ENCODE peak calls at places on chromosomes 12 and 14, in six cellular contexts. One of them, this sample, is unnamed.

GRCh38 chr14:69614592-69614991 is 3.2 kb downstream of the SUSD6 start:
- DNase-seq in Karpas-422: peak; percentile 96
- DNase-seq in mammary epithelial cell: no peak
- DNase-seq in heart left ventricle: peak; percentile 50
- DNase-seq in tibial nerve: peak; percentile 51
- DNase-seq in fibroblast of lung: no peak
- DNase-seq in this sample: peak; percentile 66

GRCh38 chr12:93804392-93805179 is 127.4 kb downstream of the CRADD start:
- DNase-seq in Karpas-422: no peak
- DNase-seq in mammary epithelial cell: peak; percentile 71
- DNase-seq in heart left ventricle: no peak
- DNase-seq in tibial nerve: no peak
- DNase-seq in fibroblast of lung: peak; percentile 91
- DNase-seq in this sample: no peak

GRCh38 chr14:73755434-73756014 is 41.3 kb upstream of the PNMA1 start:
- DNase-seq in Karpas-422: peak; percentile 65
- DNase-seq in mammary epithelial cell: peak; percentile 70
- DNase-seq in heart left ventricle: peak; percentile 68
- DNase-seq in tibial nerve: no peak
- DNase-seq in fibroblast of lung: no peak
- DNase-seq in this sample: no peak

GRCh38 chr12:125683748-125684381 is 618.6 kb downstream of the AACS start:
- DNase-seq in Karpas-422: peak; percentile 46
- DNase-seq in mammary epithelial cell: no peak
- DNase-seq in heart left ventricle: no peak
- DNase-seq in tibial nerve: no peak
- DNase-seq in fibroblast of lung: no peak
- DNase-seq in this sample: no peak

GRCh38 chr14:79077096-79077495 is 906.9 kb downstream of the NRXN3 start:
- DNase-seq in Karpas-422: no peak
- DNase-seq in mammary epithelial cell: peak; percentile 11
- DNase-seq in heart left ventricle: no peak
- DNase-seq in tibial nerve: no peak
- DNase-seq in fibroblast of lung: no peak
- DNase-seq in this sample: no peak

GRCh38 chr12:104738841-104739642 is 219.0 kb downstream of the SLC41A2 start:
- DNase-seq in Karpas-422: no peak
- DNase-seq in mammary epithelial cell: no peak
- DNase-seq in heart left ventricle: no peak
- DNase-seq in tibial nerve: no peak
- DNase-seq in fibroblast of lung: no peak
- DNase-seq in this sample: no peak

GRCh38 chr12:124727244-124727673 is 136.4 kb downstream of the SCARB1 start:
- DNase-seq in Karpas-422: peak; percentile 58
- DNase-seq in mammary epithelial cell: peak; percentile 80
- DNase-seq in heart left ventricle: peak; percentile 85
- DNase-seq in tibial nerve: peak; percentile 61
- DNase-seq in fibroblast of lung: peak; percentile 72
- DNase-seq in this sample: peak; percentile 86

GRCh38 chr12:59191372-59191771 is 271.1 kb upstream of the LRIG3 start:
- DNase-seq in Karpas-422: no peak
- DNase-seq in mammary epithelial cell: peak; percentile 23
- DNase-seq in heart left ventricle: no peak
- DNase-seq in tibial nerve: no peak
- DNase-seq in fibroblast of lung: no peak
- DNase-seq in this sample: no peak

GRCh38 chr14:76958975-76959710 is 69.4 kb downstream of the IRF2BPL start:
- DNase-seq in Karpas-422: no peak
- DNase-seq in mammary epithelial cell: peak; percentile 97
- DNase-seq in heart left ventricle: peak; percentile 59
- DNase-seq in tibial nerve: no peak
- DNase-seq in fibroblast of lung: peak; percentile 95
- DNase-seq in this sample: peak; percentile 80

GRCh38 chr14:44846232-44846824 is 115.4 kb downstream of the KLHL28 start:
- DNase-seq in Karpas-422: peak; percentile 88
- DNase-seq in mammary epithelial cell: peak; percentile 20
- DNase-seq in heart left ventricle: no peak
- DNase-seq in tibial nerve: peak; percentile 8
- DNase-seq in fibroblast of lung: peak; percentile 21
- DNase-seq in this sample: no peak

GRCh38 chr12:13362260-13362841 is 165.8 kb downstream of the EMP1 start:
- DNase-seq in Karpas-422: peak; percentile 88
- DNase-seq in mammary epithelial cell: peak; percentile 62
- DNase-seq in heart left ventricle: peak; percentile 58
- DNase-seq in tibial nerve: peak; percentile 38
- DNase-seq in fibroblast of lung: peak; percentile 27
- DNase-seq in this sample: no peak

GRCh38 chr12:2138871-2139308 is 86.1 kb downstream of the CACNA1C start:
- DNase-seq in Karpas-422: no peak
- DNase-seq in mammary epithelial cell: no peak
- DNase-seq in heart left ventricle: no peak
- DNase-seq in tibial nerve: no peak
- DNase-seq in fibroblast of lung: no peak
- DNase-seq in this sample: no peak

GRCh38 chr14:76589246-76589645 is 172.0 kb upstream of the VASH1 start:
- DNase-seq in Karpas-422: no peak
- DNase-seq in mammary epithelial cell: peak; percentile 44
- DNase-seq in heart left ventricle: no peak
- DNase-seq in tibial nerve: no peak
- DNase-seq in fibroblast of lung: no peak
- DNase-seq in this sample: no peak

GRCh38 chr14:74620497-74620921 is 8.5 kb upstream of the LTBP2 start:
- DNase-seq in Karpas-422: no peak
- DNase-seq in mammary epithelial cell: peak; percentile 99
- DNase-seq in heart left ventricle: peak; percentile 15
- DNase-seq in tibial nerve: no peak
- DNase-seq in fibroblast of lung: peak; percentile 100
- DNase-seq in this sample: no peak

GRCh38 chr14:82806016-82806415 is 1272.4 kb upstream of the SEL1L start:
- DNase-seq in Karpas-422: no peak
- DNase-seq in mammary epithelial cell: no peak
- DNase-seq in heart left ventricle: no peak
- DNase-seq in tibial nerve: no peak
- DNase-seq in fibroblast of lung: no peak
- DNase-seq in this sample: no peak

GRCh38 chr14:76056128-76056527 is 70.6 kb downstream of the IFT43 start:
- DNase-seq in Karpas-422: peak; percentile 69
- DNase-seq in mammary epithelial cell: peak; percentile 0
- DNase-seq in heart left ventricle: no peak
- DNase-seq in tibial nerve: no peak
- DNase-seq in fibroblast of lung: peak; percentile 3
- DNase-seq in this sample: no peak

GRCh38 chr12:53053223-53054111 is 3.6 kb downstream of the TNS2 start:
- DNase-seq in Karpas-422: peak; percentile 67
- DNase-seq in mammary epithelial cell: peak; percentile 72
- DNase-seq in heart left ventricle: peak; percentile 71
- DNase-seq in tibial nerve: no peak
- DNase-seq in fibroblast of lung: no peak
- DNase-seq in this sample: no peak

GRCh38 chr12:132224484-132224883 is 80.2 kb downstream of the NOC4L start:
- DNase-seq in Karpas-422: no peak
- DNase-seq in mammary epithelial cell: no peak
- DNase-seq in heart left ventricle: no peak
- DNase-seq in tibial nerve: no peak
- DNase-seq in fibroblast of lung: no peak
- DNase-seq in this sample: no peak

GRCh38 chr14:81303258-81303935 is 82.6 kb upstream of the GTF2A1 start:
- DNase-seq in Karpas-422: no peak
- DNase-seq in mammary epithelial cell: peak; percentile 77
- DNase-seq in heart left ventricle: no peak
- DNase-seq in tibial nerve: no peak
- DNase-seq in fibroblast of lung: no peak
- DNase-seq in this sample: no peak

DNA sequence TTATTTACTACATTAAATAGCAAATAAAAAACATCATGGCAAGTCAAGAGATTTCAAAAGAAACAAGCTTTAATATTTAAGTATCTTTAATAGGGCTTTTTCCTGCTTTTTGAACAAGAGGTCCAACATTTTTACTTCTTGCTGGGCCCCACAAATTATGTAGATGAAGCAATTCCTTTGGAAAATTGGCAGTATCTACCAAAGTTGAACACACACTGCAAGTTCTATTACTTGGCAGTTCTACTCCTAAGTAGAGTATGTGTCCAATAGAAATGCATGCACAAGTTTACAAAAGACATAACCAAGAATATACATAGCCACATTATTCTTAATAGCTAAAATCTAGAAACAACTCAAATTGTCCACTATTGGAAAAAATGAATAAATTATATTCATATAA is 6.3 kb upstream of the TMBIM4 start:
- DNase-seq in Karpas-422: no peak
- DNase-seq in mammary epithelial cell: no peak
- DNase-seq in heart left ventricle: no peak
- DNase-seq in tibial nerve: no peak
- DNase-seq in fibroblast of lung: no peak
- DNase-seq in this sample: no peak
- H3K4me3 ChIP-seq in Karpas-422: no peak overlapping the region
- H3K4me3 ChIP-seq in mammary epithelial cell: no peak overlapping the region
- H3K4me3 ChIP-seq in heart left ventricle: no peak overlapping the region
- H3K4me3 ChIP-seq in tibial nerve: no peak overlapping the region
- H3K4me3 ChIP-seq in fibroblast of lung: no peak overlapping the region
- H3K4me3 ChIP-seq in this sample: no peak overlapping the region

GRCh38 chr12:26011099-26011498 is 52.6 kb downstream of the RASSF8 start:
- DNase-seq in Karpas-422: no peak
- DNase-seq in mammary epithelial cell: peak; percentile 34
- DNase-seq in heart left ventricle: no peak
- DNase-seq in tibial nerve: peak; percentile 28
- DNase-seq in fibroblast of lung: peak; percentile 89
- DNase-seq in this sample: no peak

GRCh38 chr12:26007563-26007962 is 49.1 kb downstream of the RASSF8 start:
- DNase-seq in Karpas-422: no peak
- DNase-seq in mammary epithelial cell: no peak
- DNase-seq in heart left ventricle: no peak
- DNase-seq in tibial nerve: no peak
- DNase-seq in fibroblast of lung: no peak
- DNase-seq in this sample: no peak

GRCh38 chr12:26010293-26010821 is 51.9 kb downstream of the RASSF8 start:
- DNase-seq in Karpas-422: no peak
- DNase-seq in mammary epithelial cell: peak; percentile 53
- DNase-seq in heart left ventricle: no peak
- DNase-seq in tibial nerve: no peak
- DNase-seq in fibroblast of lung: peak; percentile 83
- DNase-seq in this sample: no peak

GRCh38 chr12:26014085-26014484 is 55.6 kb downstream of the RASSF8 start:
- DNase-seq in Karpas-422: no peak
- DNase-seq in mammary epithelial cell: no peak
- DNase-seq in heart left ventricle: no peak
- DNase-seq in tibial nerve: no peak
- DNase-seq in fibroblast of lung: peak; percentile 48
- DNase-seq in this sample: no peak

DNA sequence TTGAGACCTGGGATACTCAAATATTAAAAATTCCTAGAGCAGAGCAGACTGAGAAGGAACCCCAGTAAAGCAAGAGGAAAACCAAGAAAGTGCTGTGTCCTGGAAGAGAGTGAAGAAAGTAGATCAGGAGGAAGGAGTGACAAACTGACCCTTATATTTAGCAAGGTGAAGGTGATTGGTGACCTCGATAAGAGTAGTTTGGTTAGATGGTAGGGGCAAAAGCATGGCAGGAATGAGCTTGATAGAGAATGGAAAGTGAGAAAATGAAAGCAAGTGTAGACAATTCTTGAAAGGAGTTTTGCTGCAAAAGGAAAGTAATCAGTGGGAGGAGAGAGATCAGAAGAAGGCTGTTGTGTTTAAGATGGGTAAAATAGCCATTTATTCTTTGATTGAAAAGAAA is 51.1 kb downstream of the RASSF8 start:
- DNase-seq in Karpas-422: no peak
- DNase-seq in mammary epithelial cell: no peak
- DNase-seq in heart left ventricle: no peak
- DNase-seq in tibial nerve: no peak
- DNase-seq in fibroblast of lung: no peak
- DNase-seq in this sample: no peak
- H3K4me1 ChIP-seq in Karpas-422: peaks cover 5% of the 10 kb centered on the region
- H3K4me1 ChIP-seq in mammary epithelial cell: peaks cover 20% of the 10 kb centered on the region
- H3K4me1 ChIP-seq in heart left ventricle: peaks cover 16% of the 10 kb centered on the region
- H3K4me1 ChIP-seq in tibial nerve: peaks cover 47% of the 10 kb centered on the region
- H3K4me1 ChIP-seq in fibroblast of lung: peaks cover 14% of the 10 kb centered on the region
- H3K4me1 ChIP-seq in this sample: no peaks in the 10 kb centered on the region

DNA sequence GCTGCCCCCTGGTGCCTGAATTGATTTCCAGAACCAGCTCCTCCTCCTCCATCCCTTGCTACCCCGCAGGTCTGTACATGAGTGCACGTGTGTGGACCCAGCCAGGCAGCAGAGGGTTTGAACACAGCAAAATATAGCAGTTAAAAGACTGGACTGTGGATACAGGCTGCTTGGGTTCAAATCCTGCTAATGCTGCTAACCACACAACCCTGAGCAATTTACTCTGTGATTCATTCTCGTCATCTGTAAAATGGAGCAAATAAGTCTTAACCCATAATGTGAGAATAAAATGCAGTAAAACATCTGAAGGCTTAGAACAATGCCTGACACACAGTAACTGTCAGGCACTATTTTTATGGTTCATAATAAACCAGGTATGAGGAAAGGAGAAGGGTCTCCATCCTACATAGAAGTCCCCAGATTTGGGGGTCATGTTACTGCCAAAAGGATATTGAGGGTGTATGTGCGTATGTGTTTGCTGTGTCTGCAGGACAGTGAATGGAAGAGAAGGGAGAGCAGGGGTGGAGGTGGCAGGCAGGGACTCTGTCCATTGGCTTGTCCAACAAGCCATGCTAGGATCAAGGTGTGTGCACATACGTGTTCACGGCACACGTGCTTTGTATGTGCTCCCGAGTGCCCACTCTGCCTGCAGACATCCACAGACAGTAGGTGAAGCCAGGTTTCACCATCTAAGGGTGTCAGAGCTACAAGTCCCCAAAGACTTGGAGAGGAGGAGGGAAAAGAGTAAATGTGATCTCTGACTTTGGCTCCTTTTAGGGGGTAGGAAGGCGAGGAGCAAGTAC is 1.5 kb upstream of the STAT6 start:
- DNase-seq in Karpas-422: no peak
- DNase-seq in mammary epithelial cell: no peak
- DNase-seq in heart left ventricle: no peak
- DNase-seq in tibial nerve: no peak
- DNase-seq in fibroblast of lung: no peak
- DNase-seq in this sample: no peak
- H3K4me3 ChIP-seq in Karpas-422: peak overlapping the region; percentile 96
- H3K4me3 ChIP-seq in mammary epithelial cell: peak overlapping the region; percentile 34
- H3K4me3 ChIP-seq in heart left ventricle: no peak overlapping the region
- H3K4me3 ChIP-seq in tibial nerve: peak overlapping the region; percentile 74
- H3K4me3 ChIP-seq in fibroblast of lung: no peak overlapping the region
- H3K4me3 ChIP-seq in this sample: peak overlapping the region; percentile 73

GRCh38 chr14:64509036-64509435 is 4.5 kb downstream of the ZBTB1 start:
- DNase-seq in Karpas-422: no peak
- DNase-seq in mammary epithelial cell: no peak
- DNase-seq in heart left ventricle: no peak
- DNase-seq in tibial nerve: no peak
- DNase-seq in fibroblast of lung: no peak
- DNase-seq in this sample: no peak

GRCh38 chr14:64513271-64513670 is 8.7 kb downstream of the ZBTB1 start:
- DNase-seq in Karpas-422: no peak
- DNase-seq in mammary epithelial cell: no peak
- DNase-seq in heart left ventricle: no peak
- DNase-seq in tibial nerve: no peak
- DNase-seq in fibroblast of lung: no peak
- DNase-seq in this sample: no peak

GRCh38 chr14:64510127-64510808 is 5.7 kb downstream of the ZBTB1 start:
- DNase-seq in Karpas-422: peak; percentile 65
- DNase-seq in mammary epithelial cell: no peak
- DNase-seq in heart left ventricle: no peak
- DNase-seq in tibial nerve: no peak
- DNase-seq in fibroblast of lung: no peak
- DNase-seq in this sample: no peak

GRCh38 chr14:64508215-64508776 is 3.7 kb downstream of the ZBTB1 start:
- DNase-seq in Karpas-422: peak; percentile 70
- DNase-seq in mammary epithelial cell: no peak
- DNase-seq in heart left ventricle: no peak
- DNase-seq in tibial nerve: no peak
- DNase-seq in fibroblast of lung: no peak
- DNase-seq in this sample: no peak

GRCh38 chr14:64510825-64511679 is 6.5 kb downstream of the ZBTB1 start:
- DNase-seq in Karpas-422: peak; percentile 90
- DNase-seq in mammary epithelial cell: peak; percentile 56
- DNase-seq in heart left ventricle: peak; percentile 63
- DNase-seq in tibial nerve: peak; percentile 93
- DNase-seq in fibroblast of lung: peak; percentile 51
- DNase-seq in this sample: peak; percentile 76
- H3K4me1 ChIP-seq in Karpas-422: peaks cover 73% of the 10 kb centered on the region
- H3K4me1 ChIP-seq in mammary epithelial cell: peaks cover 37% of the 10 kb centered on the region
- H3K4me1 ChIP-seq in heart left ventricle: peaks cover 3% of the 10 kb centered on the region
- H3K4me1 ChIP-seq in tibial nerve: peaks cover 91% of the 10 kb centered on the region
- H3K4me1 ChIP-seq in fibroblast of lung: peaks cover 7% of the 10 kb centered on the region
- H3K4me1 ChIP-seq in this sample: no peaks in the 10 kb centered on the region

This sample was measured in right atrium auricular region.